ENCODE peak calls at places on chromosome 6, in seven cellular contexts. S, Z, F, N, V, H and W are unnamed samples.

GRCh38 chr6:16781348-16782169 is 20.3 kb upstream of the ATXN1 start:
- DNase-seq in S (no peak), Z (no peak), F (no peak), N (no peak), V (no peak), H (no peak), W (no peak)

GRCh38 chr6:38169826-38170526 is 350.4 kb downstream of the ZFAND3 start:
- DNase-seq in S (no peak), Z (no peak), F (no peak), N (no peak), V (no peak), H (no peak), W (no peak)

GRCh38 chr6:1153696-1154245 is 158.1 kb upstream of the FOXQ1 start:
- DNase-seq in S (no peak), Z (no peak), F (no peak), N (no peak), V (no peak), H (no peak), W (no peak)

GRCh38 chr6:117272032-117272866 is 6.9 kb downstream of the VGLL2 start:
- DNase-seq in S (no peak), Z (no peak), F (no peak), N (no peak), V (no peak), H (no peak), W (no peak)

GRCh38 chr6:127514396-127515227 is 4.5 kb downstream of the MTCL3 start:
- DNase-seq in S (peak), Z (no peak), F (no peak), N (no peak), V (peak), H (no peak), W (no peak)

GRCh38 chr6:37539706-37540352 is 40.1 kb upstream of the CCDC167 start:
- DNase-seq in S (no peak), Z (no peak), F (no peak), N (no peak), V (no peak), H (no peak), W (no peak)

GRCh38 chr6:136609878-136610706 is 59.9 kb upstream of the MAP7 start:
- DNase-seq in S (no peak), Z (peak), F (peak), N (peak), V (no peak), H (no peak), W (peak)

GRCh38 chr6:134172020-134172766 is 119.8 kb upstream of the SLC2A12 start:
- DNase-seq in S (no peak), Z (no peak), F (no peak), N (no peak), V (no peak), H (no peak), W (no peak)

GRCh38 chr6:18763086-18763485 is 375.9 kb downstream of the RNF144B start:
- DNase-seq in S (no peak), Z (no peak), F (no peak), N (no peak), V (no peak), H (no peak), W (peak)

GRCh38 chr6:157905590-157906337 is 75.9 kb upstream of the SYNJ2 start:
- DNase-seq in S (peak), Z (no peak), F (no peak), N (no peak), V (no peak), H (no peak), W (no peak)

GRCh38 chr6:151276112-151276745 is 36.5 kb downstream of the AKAP12 start:
- DNase-seq in S (no peak), Z (no peak), F (no peak), N (no peak), V (peak), H (no peak), W (peak)

GRCh38 chr6:38024908-38025307 is 205.4 kb downstream of the ZFAND3 start:
- DNase-seq in S (no peak), Z (no peak), F (no peak), N (no peak), V (no peak), H (no peak), W (no peak)

GRCh38 chr6:31794294-31794865 is 1.2 kb downstream of the VARS1 start:
- DNase-seq in S (no peak), Z (no peak), F (no peak), N (peak), V (no peak), H (no peak), W (no peak)

GRCh38 chr6:113980937-113981554 is 10.1 kb upstream of the HDAC2 start:
- DNase-seq in S (no peak), Z (no peak), F (peak), N (peak), V (peak), H (no peak), W (peak)

GRCh38 chr6:14079433-14079832 is 38.1 kb upstream of the CD83 start:
- DNase-seq in S (no peak), Z (no peak), F (no peak), N (no peak), V (no peak), H (no peak), W (no peak)

GRCh38 chr6:7401103-7401502 is 11.5 kb downstream of the RIOK1 start:
- DNase-seq in S (no peak), Z (no peak), F (no peak), N (no peak), V (no peak), H (no peak), W (no peak)

GRCh38 chr6:41252401-41252800 is 24.3 kb downstream of the TREML4 start:
- DNase-seq in S (no peak), Z (no peak), F (no peak), N (no peak), V (no peak), H (no peak), W (no peak)

GRCh38 chr6:41258196-41258493 is 28.3 kb downstream of the TREM1 start:
- DNase-seq in S (no peak), Z (no peak), F (no peak), N (no peak), V (no peak), H (no peak), W (no peak)

GRCh38 chr6:41257369-41258195 is 28.9 kb downstream of the TREM1 start:
- DNase-seq in S (no peak), Z (no peak), F (no peak), N (no peak), V (no peak), H (no peak), W (no peak)

GRCh38 chr6:41256383-41256782 is 28.2 kb downstream of the TREML4 start:
- DNase-seq in S (no peak), Z (no peak), F (no peak), N (no peak), V (no peak), H (peak), W (no peak)

DNA sequence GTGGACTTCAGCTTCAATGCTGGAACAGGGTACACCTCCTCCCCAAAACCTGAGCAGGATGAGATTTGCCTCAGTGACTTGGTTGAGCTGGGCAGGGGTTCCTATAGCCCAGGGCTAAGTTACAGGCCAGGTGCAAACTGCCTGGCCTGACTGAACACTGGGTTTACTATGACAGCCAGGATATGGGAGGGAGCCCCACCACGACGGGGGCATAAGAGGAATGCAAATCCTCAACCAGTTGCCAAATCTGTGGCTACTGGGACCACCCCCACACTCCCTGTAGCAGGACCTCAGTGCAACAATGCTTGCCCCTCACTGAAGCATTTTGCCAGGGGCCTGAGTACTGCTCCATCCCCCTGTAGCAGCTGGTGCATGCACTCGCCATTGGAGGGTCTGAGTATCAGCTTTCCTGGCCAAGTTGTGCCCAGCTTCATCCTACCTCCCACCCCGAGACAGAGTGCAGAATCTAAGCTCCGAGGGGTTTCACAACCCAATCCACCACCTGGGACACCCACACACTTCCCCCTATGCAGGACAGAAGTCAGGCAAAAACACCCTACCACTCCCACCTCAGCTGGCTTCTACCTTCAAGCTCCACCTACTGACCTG is 27.6 kb downstream of the TREML4 start:
- DNase-seq in S (no peak), Z (no peak), F (no peak), N (no peak), V (no peak), H (no peak), W (no peak)
- TF ChIP-seq JUND in S (no peak), Z (no peak), F (no peak), N (no peak), V (no peak), H (no peak), W (no peak)

GRCh38 chr6:143545976-143546547 is 34.5 kb upstream of the FUCA2 start:
- DNase-seq in S (no peak), Z (no peak), F (peak), N (no peak), V (no peak), H (no peak), W (no peak)
- TF ChIP-seq JUND in S (no peak), Z (no peak), F (no peak), N (peak), V (no peak), H (no peak), W (no peak)

GRCh38 chr6:56450882-56451739 is 191.6 kb downstream of the DST start:
- DNase-seq in S (no peak), Z (no peak), F (peak), N (no peak), V (no peak), H (no peak), W (peak)
- TF ChIP-seq JUND in S (no peak), Z (no peak), F (no peak), N (no peak), V (no peak), H (no peak), W (no peak)

GRCh38 chr6:2385584-2385983 is 140.2 kb upstream of the GMDS start:
- DNase-seq in S (no peak), Z (no peak), F (no peak), N (no peak), V (no peak), H (no peak), W (no peak)

GRCh38 chr6:2378046-2378657 is 132.7 kb upstream of the GMDS start:
- DNase-seq in S (no peak), Z (no peak), F (no peak), N (no peak), V (no peak), H (no peak), W (no peak)

GRCh38 chr6:2384518-2384917 is 139.1 kb upstream of the GMDS start:
- DNase-seq in S (no peak), Z (no peak), F (no peak), N (no peak), V (no peak), H (no peak), W (no peak)

GRCh38 chr6:2378891-2379652 is 133.7 kb upstream of the GMDS start:
- DNase-seq in S (no peak), Z (peak), F (no peak), N (no peak), V (no peak), H (no peak), W (no peak)

DNA sequence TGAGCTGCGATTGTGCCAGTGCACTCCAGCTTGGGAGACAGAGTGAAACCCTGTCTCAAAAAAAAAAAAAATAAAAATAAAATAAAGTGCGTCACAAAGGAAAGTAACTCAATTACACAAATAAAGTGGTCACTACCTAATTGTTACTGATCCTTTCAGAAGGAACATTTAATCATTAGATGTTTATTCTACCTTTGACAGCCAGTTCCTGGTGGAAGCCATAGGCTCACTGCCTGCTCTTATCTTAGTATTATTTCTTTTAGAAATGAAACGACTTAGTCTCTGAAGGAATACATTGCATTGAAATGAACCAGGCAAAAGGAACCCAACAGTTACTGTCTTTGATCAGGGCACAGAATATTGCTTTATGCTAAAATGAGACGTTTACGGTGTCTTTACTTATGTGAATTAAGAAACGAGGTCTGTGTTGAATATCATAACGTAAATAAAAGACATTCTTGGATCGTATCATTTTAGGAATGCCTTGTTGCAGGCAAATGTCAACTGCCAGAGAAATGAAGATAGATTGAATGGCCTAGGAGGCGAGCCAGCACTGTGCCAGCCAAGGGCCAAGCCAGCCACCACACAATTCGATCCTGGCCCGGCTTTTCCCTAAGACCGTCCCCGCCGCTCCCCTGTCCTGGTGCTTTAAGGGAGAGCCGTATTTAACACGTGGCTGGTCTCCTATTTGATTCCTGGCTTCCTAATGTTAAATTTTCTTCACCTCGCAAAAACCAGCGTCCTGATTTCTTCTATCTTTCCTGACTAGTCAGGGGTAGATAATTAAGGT is 136.7 kb upstream of the GMDS start:
- DNase-seq in S (no peak), Z (no peak), F (no peak), N (no peak), V (no peak), H (no peak), W (no peak)
- TF ChIP-seq JUND in S (no peak), Z (no peak), F (no peak), N (no peak), V (no peak), H (no peak), W (no peak)